ENCODE peak calls at places on chromosomes 2 and 18, in five cellular contexts. One of them, this sample, is unnamed.
A peak's percentile ranks its signal among the peaks of the same experiment; 100 is the strongest.

GRCh38 chr18:59988098-59988706 is 88.4 kb downstream of the PMAIP1 start:
- DNase-seq in sigmoid colon: no peak
- DNase-seq in lower leg skin: no peak
- DNase-seq in GM12891: no peak
- DNase-seq in testis: peak; percentile 41
- DNase-seq in this sample: peak; percentile 72

GRCh38 chr2:174914894-174915760 is 90.1 kb downstream of the CHN1 start:
- DNase-seq in sigmoid colon: no peak
- DNase-seq in lower leg skin: no peak
- DNase-seq in GM12891: no peak
- DNase-seq in testis: peak; percentile 42
- DNase-seq in this sample: peak; percentile 18

GRCh38 chr2:3470166-3470651 is 49.1 kb downstream of the ADI1 start:
- DNase-seq in sigmoid colon: peak; percentile 88
- DNase-seq in lower leg skin: peak; percentile 65
- DNase-seq in GM12891: no peak
- DNase-seq in testis: peak; percentile 87
- DNase-seq in this sample: no peak

GRCh38 chr18:12393998-12394397 is 13.7 kb upstream of the PRELID3A start:
- DNase-seq in sigmoid colon: no peak
- DNase-seq in lower leg skin: no peak
- DNase-seq in GM12891: no peak
- DNase-seq in testis: no peak
- DNase-seq in this sample: no peak

GRCh38 chr2:189896809-189897208 is 112.6 kb downstream of the PMS1 start:
- DNase-seq in sigmoid colon: no peak
- DNase-seq in lower leg skin: no peak
- DNase-seq in GM12891: no peak
- DNase-seq in testis: no peak
- DNase-seq in this sample: no peak

GRCh38 chr2:181305151-181306123 is 151.7 kb upstream of the ITGA4 start:
- DNase-seq in sigmoid colon: no peak
- DNase-seq in lower leg skin: no peak
- DNase-seq in GM12891: no peak
- DNase-seq in testis: no peak
- DNase-seq in this sample: peak; percentile 75

GRCh38 chr2:203830294-203831055 is 37.1 kb upstream of the CTLA4 start:
- DNase-seq in sigmoid colon: no peak
- DNase-seq in lower leg skin: no peak
- DNase-seq in GM12891: no peak
- DNase-seq in testis: no peak
- DNase-seq in this sample: no peak

GRCh38 chr2:73069855-73070650 is 1.5 kb downstream of the SFXN5 start:
- DNase-seq in sigmoid colon: no peak
- DNase-seq in lower leg skin: no peak
- DNase-seq in GM12891: no peak
- DNase-seq in testis: no peak
- DNase-seq in this sample: peak; percentile 74

GRCh38 chr2:64626146-64626809 is 27.4 kb downstream of the SERTAD2 start:
- DNase-seq in sigmoid colon: peak; percentile 37
- DNase-seq in lower leg skin: no peak
- DNase-seq in GM12891: no peak
- DNase-seq in testis: no peak
- DNase-seq in this sample: no peak

GRCh38 chr2:28082131-28082530 is 191.6 kb downstream of the BABAM2 start:
- DNase-seq in sigmoid colon: no peak
- DNase-seq in lower leg skin: no peak
- DNase-seq in GM12891: no peak
- DNase-seq in testis: no peak
- DNase-seq in this sample: no peak

GRCh38 chr2:124261456-124261855 is 236.4 kb downstream of the CNTNAP5 start:
- DNase-seq in sigmoid colon: no peak
- DNase-seq in lower leg skin: no peak
- DNase-seq in GM12891: no peak
- DNase-seq in testis: no peak
- DNase-seq in this sample: no peak

GRCh38 chr2:15565392-15565791 is 4.3 kb upstream of the NBAS start:
- DNase-seq in sigmoid colon: no peak
- DNase-seq in lower leg skin: no peak
- DNase-seq in GM12891: no peak
- DNase-seq in testis: no peak
- DNase-seq in this sample: no peak

GRCh38 chr2:15940661-15941482 is 522 bp downstream of the MYCN start:
- DNase-seq in sigmoid colon: no peak
- DNase-seq in lower leg skin: no peak
- DNase-seq in GM12891: peak; percentile 22
- DNase-seq in testis: no peak
- DNase-seq in this sample: no peak

GRCh38 chr18:79818631-79819030 is 20.9 kb downstream of the KCNG2 start:
- DNase-seq in sigmoid colon: no peak
- DNase-seq in lower leg skin: no peak
- DNase-seq in GM12891: no peak
- DNase-seq in testis: no peak
- DNase-seq in this sample: no peak

GRCh38 chr18:35076126-35076525 is 34.9 kb downstream of the MAPRE2 start:
- DNase-seq in sigmoid colon: no peak
- DNase-seq in lower leg skin: no peak
- DNase-seq in GM12891: no peak
- DNase-seq in testis: no peak
- DNase-seq in this sample: no peak

GRCh38 chr2:16278421-16279200 is 338.3 kb downstream of the MYCN start:
- DNase-seq in sigmoid colon: no peak
- DNase-seq in lower leg skin: no peak
- DNase-seq in GM12891: no peak
- DNase-seq in testis: no peak
- DNase-seq in this sample: no peak

GRCh38 chr2:105113616-105114275 is 75.9 kb downstream of the MRPS9 start:
- DNase-seq in sigmoid colon: no peak
- DNase-seq in lower leg skin: no peak
- DNase-seq in GM12891: no peak
- DNase-seq in testis: no peak
- DNase-seq in this sample: peak; percentile 3

GRCh38 chr2:225452677-225453076 is 53.2 kb downstream of the NYAP2 start:
- DNase-seq in sigmoid colon: no peak
- DNase-seq in lower leg skin: no peak
- DNase-seq in GM12891: no peak
- DNase-seq in testis: no peak
- DNase-seq in this sample: no peak

GRCh38 chr18:44627245-44627644 is 53.4 kb upstream of the SETBP1 start:
- DNase-seq in sigmoid colon: no peak
- DNase-seq in lower leg skin: no peak
- DNase-seq in GM12891: no peak
- DNase-seq in testis: no peak
- DNase-seq in this sample: no peak

GRCh38 chr2:65782996-65783650 is 350.7 kb upstream of the SPRED2 start:
- DNase-seq in sigmoid colon: no peak
- DNase-seq in lower leg skin: no peak
- DNase-seq in GM12891: no peak
- DNase-seq in testis: no peak
- DNase-seq in this sample: no peak

GRCh38 chr2:75547345-75548035 is 13.2 kb downstream of the EVA1A start:
- DNase-seq in sigmoid colon: no peak
- DNase-seq in lower leg skin: no peak
- DNase-seq in GM12891: no peak
- DNase-seq in testis: no peak
- DNase-seq in this sample: no peak

GRCh38 chr2:197322729-197323720 is 12.4 kb upstream of the ANKRD44 start:
- DNase-seq in sigmoid colon: no peak
- DNase-seq in lower leg skin: no peak
- DNase-seq in GM12891: no peak
- DNase-seq in testis: no peak
- DNase-seq in this sample: no peak

DNA sequence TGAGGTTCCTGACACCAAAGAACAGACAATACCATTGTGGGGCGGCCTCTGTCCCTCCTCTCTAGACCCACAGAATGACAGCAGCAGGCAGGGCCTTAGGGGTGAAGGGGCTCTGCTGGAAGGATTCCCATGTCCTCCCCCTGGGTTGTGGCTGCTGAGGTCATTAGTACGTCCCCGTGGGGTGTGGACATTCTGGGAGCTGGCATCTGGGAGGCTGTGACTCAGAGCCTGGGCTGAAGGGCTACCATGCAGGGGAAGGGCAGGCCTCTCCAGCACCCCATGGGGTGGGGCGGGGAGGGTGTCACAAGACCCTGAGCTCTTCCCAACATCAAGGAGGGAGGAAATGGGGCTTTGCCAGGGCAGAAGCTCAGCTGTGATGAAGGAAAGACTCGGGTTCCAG is 105.7 kb upstream of the SMAD2 start:
- DNase-seq in sigmoid colon: peak; percentile 57
- DNase-seq in lower leg skin: no peak
- DNase-seq in GM12891: no peak
- DNase-seq in testis: no peak
- DNase-seq in this sample: no peak
- TF ChIP-seq POLR2A in sigmoid colon: no peak
- TF ChIP-seq POLR2A in lower leg skin: no peak
- TF ChIP-seq POLR2A in GM12891: no peak
- TF ChIP-seq POLR2A in testis: no peak
- TF ChIP-seq POLR2A in this sample: no peak

GRCh38 chr2:239803764-239804111 is 221.4 kb downstream of the NDUFA10 start:
- DNase-seq in sigmoid colon: no peak
- DNase-seq in lower leg skin: no peak
- DNase-seq in GM12891: no peak
- DNase-seq in testis: no peak
- DNase-seq in this sample: no peak

GRCh38 chr2:239804161-239805042 is 220.7 kb downstream of the NDUFA10 start:
- DNase-seq in sigmoid colon: peak; percentile 56
- DNase-seq in lower leg skin: no peak
- DNase-seq in GM12891: no peak
- DNase-seq in testis: peak; percentile 3
- DNase-seq in this sample: no peak

GRCh38 chr2:239801404-239802100 is 223.6 kb downstream of the NDUFA10 start:
- DNase-seq in sigmoid colon: peak; percentile 39
- DNase-seq in lower leg skin: no peak
- DNase-seq in GM12891: no peak
- DNase-seq in testis: peak; percentile 9
- DNase-seq in this sample: no peak

GRCh38 chr2:239802101-239802649 is 223.0 kb downstream of the NDUFA10 start:
- DNase-seq in sigmoid colon: peak; percentile 38
- DNase-seq in lower leg skin: no peak
- DNase-seq in GM12891: no peak
- DNase-seq in testis: peak; percentile 10
- DNase-seq in this sample: no peak

GRCh38 chr2:239803102-239803763 is 221.9 kb downstream of the NDUFA10 start:
- DNase-seq in sigmoid colon: peak; percentile 33
- DNase-seq in lower leg skin: no peak
- DNase-seq in GM12891: no peak
- DNase-seq in testis: peak; percentile 9
- DNase-seq in this sample: no peak
- TF ChIP-seq POLR2A in sigmoid colon: no peak
- TF ChIP-seq POLR2A in lower leg skin: no peak
- TF ChIP-seq POLR2A in GM12891: no peak
- TF ChIP-seq POLR2A in testis: no peak
- TF ChIP-seq POLR2A in this sample: no peak

GRCh38 chr18:47931707-47932103 is 1.2 kb upstream of the SMAD2 start:
- DNase-seq in sigmoid colon: no peak
- DNase-seq in lower leg skin: no peak
- DNase-seq in GM12891: no peak
- DNase-seq in testis: no peak
- DNase-seq in this sample: peak; percentile 86

GRCh38 chr18:47932170-47932569 is 1.7 kb upstream of the SMAD2 start:
- DNase-seq in sigmoid colon: no peak
- DNase-seq in lower leg skin: no peak
- DNase-seq in GM12891: no peak
- DNase-seq in testis: no peak
- DNase-seq in this sample: no peak

GRCh38 chr18:47929681-47930085 is 776 bp downstream of the SMAD2 start:
- DNase-seq in sigmoid colon: no peak
- DNase-seq in lower leg skin: no peak
- DNase-seq in GM12891: no peak
- DNase-seq in testis: no peak
- DNase-seq in this sample: peak; percentile 80

GRCh38 chr18:47930086-47930843 is at the start of gene SMAD2:
- DNase-seq in sigmoid colon: peak; percentile 93
- DNase-seq in lower leg skin: peak; percentile 73
- DNase-seq in GM12891: peak; percentile 52
- DNase-seq in testis: peak; percentile 87
- DNase-seq in this sample: peak; percentile 96

DNA sequence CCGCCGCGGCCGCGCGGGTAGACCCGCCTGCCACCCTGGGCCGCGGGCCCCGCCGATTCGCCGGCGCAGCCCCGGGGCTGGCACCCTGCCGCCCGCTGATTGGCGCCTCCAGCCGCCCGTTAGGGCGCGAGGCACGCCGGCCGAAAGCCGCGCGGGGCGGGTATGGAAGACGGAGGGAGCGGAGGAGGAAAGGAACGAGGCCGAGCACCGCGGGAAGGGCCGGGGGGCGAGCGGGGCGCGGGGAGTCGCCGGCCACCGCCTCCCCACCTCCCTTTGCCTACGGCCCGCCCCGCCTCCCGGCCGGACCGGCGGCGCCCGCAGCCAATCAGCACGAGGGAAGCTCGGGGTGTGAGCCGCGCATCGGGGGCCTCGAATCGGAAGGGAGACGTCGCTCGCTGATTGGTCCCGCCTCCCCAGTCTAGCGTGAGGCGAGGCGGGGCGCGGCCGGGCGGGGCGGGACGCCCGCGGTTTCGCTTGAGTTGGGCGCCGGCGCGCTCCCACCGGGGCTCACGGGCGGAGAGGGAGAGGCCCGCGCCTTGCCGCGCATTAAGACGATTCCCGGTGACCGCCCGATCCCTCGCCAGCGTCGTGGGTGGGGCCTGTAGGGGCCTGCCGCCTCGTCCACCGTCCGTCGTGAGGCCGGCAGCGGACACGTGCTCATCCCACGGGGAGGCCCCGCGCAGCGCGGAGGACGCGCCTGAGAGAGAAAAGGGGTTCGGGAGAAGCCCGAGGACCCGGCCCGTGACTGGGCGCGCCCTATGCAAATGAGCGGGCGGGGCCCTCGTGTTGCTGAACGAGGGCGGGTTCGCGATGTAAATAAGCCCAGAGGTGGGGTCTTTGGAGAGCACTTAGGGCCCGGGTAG is 616 bp upstream of the SMAD2 start:
- DNase-seq in sigmoid colon: peak; percentile 99
- DNase-seq in lower leg skin: peak; percentile 95
- DNase-seq in GM12891: peak; percentile 78
- DNase-seq in testis: peak; percentile 98
- DNase-seq in this sample: peak; percentile 99
- TF ChIP-seq POLR2A in sigmoid colon: peak; percentile 32
- TF ChIP-seq POLR2A in lower leg skin: no peak
- TF ChIP-seq POLR2A in GM12891: peak; percentile 49
- TF ChIP-seq POLR2A in testis: peak; percentile 42
- TF ChIP-seq POLR2A in this sample: peak; percentile 81

GRCh38 chr2:119428488-119429224 is 3.0 kb upstream of the TMEM37 start:
- DNase-seq in sigmoid colon: no peak
- DNase-seq in lower leg skin: no peak
- DNase-seq in GM12891: no peak
- DNase-seq in testis: no peak
- DNase-seq in this sample: no peak

GRCh38 chr2:119425620-119426395 is 5.8 kb upstream of the TMEM37 start:
- DNase-seq in sigmoid colon: no peak
- DNase-seq in lower leg skin: no peak
- DNase-seq in GM12891: no peak
- DNase-seq in testis: no peak
- DNase-seq in this sample: no peak

GRCh38 chr2:119426396-119426675 is 5.3 kb upstream of the TMEM37 start:
- DNase-seq in sigmoid colon: no peak
- DNase-seq in lower leg skin: no peak
- DNase-seq in GM12891: no peak
- DNase-seq in testis: no peak
- DNase-seq in this sample: no peak

GRCh38 chr2:119427756-119428155 is 3.9 kb upstream of the TMEM37 start:
- DNase-seq in sigmoid colon: no peak
- DNase-seq in lower leg skin: no peak
- DNase-seq in GM12891: no peak
- DNase-seq in testis: no peak
- DNase-seq in this sample: no peak

GRCh38 chr2:119426801-119427395 is 4.8 kb upstream of the TMEM37 start:
- DNase-seq in sigmoid colon: peak; percentile 78
- DNase-seq in lower leg skin: peak; percentile 78
- DNase-seq in GM12891: no peak
- DNase-seq in testis: peak; percentile 79
- DNase-seq in this sample: no peak
- TF ChIP-seq POLR2A in sigmoid colon: no peak
- TF ChIP-seq POLR2A in lower leg skin: no peak
- TF ChIP-seq POLR2A in GM12891: no peak
- TF ChIP-seq POLR2A in testis: no peak
- TF ChIP-seq POLR2A in this sample: no peak